ENCODE peak calls at places on chromosomes 4 and X, in eight cellular contexts. O is CD4-positive, alpha-beta T cell; G is stimulated activated effector memory CD8-positive, alpha-beta T cell treated with anti-CD3 and anti-CD28 coated beads, Interleukin-12 subunit alpha, Interleukin-12 subunit beta, amount 100 ng/mL, for 72 hours; R is NB4; Q is T follicular helper cell; F is G401; B is lower leg skin; C is COLO829. I is an unnamed sample.

GRCh38 chr4:102593147-102593546 is 92.0 kb downstream of the NFKB1 start:
- DNase-seq in B (no peak), Q (no peak), C (no peak), F (no peak), R (no peak), G (no peak), O (no peak), I (no peak)

GRCh38 chr4:82905205-82905604 is 4.7 kb downstream of the THAP9 start:
- DNase-seq in B (no peak), C (peak; percentile 37), Q (no peak), F (no peak), O (no peak), G (no peak), R (peak; percentile 41), I (no peak)

GRCh38 chr4:178240891-178241290 is 798.7 kb upstream of the AGA start:
- DNase-seq in O (no peak), F (no peak), G (no peak), Q (no peak), R (no peak), B (no peak), C (no peak), I (no peak)

GRCh38 chr4:19729873-19730735 is 521.6 kb upstream of the SLIT2 start:
- DNase-seq in F (no peak), O (no peak), C (no peak), B (no peak), Q (no peak), G (no peak), R (peak; percentile 57), I (no peak)

GRCh38 chrX:41692162-41692749 is 3.5 kb downstream of the GPR34 start:
- DNase-seq in C (no peak), G (no peak), F (no peak), B (no peak), R (no peak), O (no peak), Q (no peak), I (no peak)

GRCh38 chr4:106583567-106583966 is 215.0 kb upstream of the GIMD1 start:
- DNase-seq in O (no peak), C (peak; percentile 67), B (no peak), G (no peak), R (peak; percentile 67), F (no peak), Q (no peak), I (no peak)

GRCh38 chr4:164551713-164552040 is 202.3 kb upstream of the SMIM31 start:
- DNase-seq in G (no peak), B (no peak), Q (no peak), C (no peak), R (no peak), O (no peak), F (no peak), I (no peak)

GRCh38 chr4:40418430-40419230 is 83.5 kb downstream of the CHRNA9 start:
- DNase-seq in B (no peak), R (no peak), G (no peak), C (no peak), Q (no peak), F (no peak), O (no peak), I (no peak)

GRCh38 chrX:103608305-103608963 is 671 bp downstream of the TCEAL3 start:
- DNase-seq in O (no peak), C (no peak), G (no peak), R (no peak), F (peak; percentile 38), B (no peak), Q (no peak), I (no peak)